ENCODE peak calls at places on chromosomes 1 and 21, in six cellular contexts. One of them, this sample, is unnamed.

GRCh38 chr1:998905-999796 is 746 bp downstream of the HES4 start:
- DNase-seq in neuronal stem cell: no peak
- DNase-seq in IMR-90: peak
- DNase-seq in H9: peak
- DNase-seq in H1: no peak
- DNase-seq in mesenchymal stem cell: peak
- DNase-seq in this sample: no peak

GRCh38 chr1:224718470-224719053 is 102.4 kb downstream of the CNIH3 start:
- DNase-seq in neuronal stem cell: no peak
- DNase-seq in IMR-90: no peak
- DNase-seq in H9: no peak
- DNase-seq in H1: no peak
- DNase-seq in mesenchymal stem cell: no peak
- DNase-seq in this sample: no peak

GRCh38 chr1:23098463-23099170 is 70.0 kb downstream of the LUZP1 start:
- DNase-seq in neuronal stem cell: peak
- DNase-seq in IMR-90: peak
- DNase-seq in H9: peak
- DNase-seq in H1: peak
- DNase-seq in mesenchymal stem cell: peak
- DNase-seq in this sample: peak

GRCh38 chr21:34199121-34199910 is 125.9 kb downstream of the MRPS6 start:
- DNase-seq in neuronal stem cell: no peak
- DNase-seq in IMR-90: no peak
- DNase-seq in H9: no peak
- DNase-seq in H1: no peak
- DNase-seq in mesenchymal stem cell: peak
- DNase-seq in this sample: no peak

GRCh38 chr1:243562473-243562872 is 287.6 kb downstream of the AKT3 start:
- DNase-seq in neuronal stem cell: no peak
- DNase-seq in IMR-90: no peak
- DNase-seq in H9: no peak
- DNase-seq in H1: no peak
- DNase-seq in mesenchymal stem cell: peak
- DNase-seq in this sample: no peak

GRCh38 chr1:91885331-91885715 is 628 bp downstream of the TGFBR3 start:
- DNase-seq in neuronal stem cell: no peak
- DNase-seq in IMR-90: peak
- DNase-seq in H9: no peak
- DNase-seq in H1: no peak
- DNase-seq in mesenchymal stem cell: peak
- DNase-seq in this sample: peak

GRCh38 chr1:7292714-7293419 is 478.2 kb upstream of the VAMP3 start:
- DNase-seq in neuronal stem cell: no peak
- DNase-seq in IMR-90: no peak
- DNase-seq in H9: no peak
- DNase-seq in H1: no peak
- DNase-seq in mesenchymal stem cell: no peak
- DNase-seq in this sample: no peak

GRCh38 chr21:41426656-41427311 is 745 bp downstream of the MX1 start:
- DNase-seq in neuronal stem cell: no peak
- DNase-seq in IMR-90: no peak
- DNase-seq in H9: peak
- DNase-seq in H1: no peak
- DNase-seq in mesenchymal stem cell: no peak
- DNase-seq in this sample: no peak

GRCh38 chr21:28127390-28127789 is 865.3 kb downstream of the LTN1 start:
- DNase-seq in neuronal stem cell: no peak
- DNase-seq in IMR-90: peak
- DNase-seq in H9: no peak
- DNase-seq in H1: no peak
- DNase-seq in mesenchymal stem cell: no peak
- DNase-seq in this sample: no peak

GRCh38 chr1:53896673-53897229 is 2.8 kb downstream of the DIO1 start:
- DNase-seq in neuronal stem cell: no peak
- DNase-seq in IMR-90: peak
- DNase-seq in H9: no peak
- DNase-seq in H1: no peak
- DNase-seq in mesenchymal stem cell: peak
- DNase-seq in this sample: no peak

GRCh38 chr1:228249508-228250305 is 41.9 kb downstream of the OBSCN start:
- DNase-seq in neuronal stem cell: no peak
- DNase-seq in IMR-90: no peak
- DNase-seq in H9: no peak
- DNase-seq in H1: no peak
- DNase-seq in mesenchymal stem cell: no peak
- DNase-seq in this sample: no peak

GRCh38 chr1:225467193-225468020 is 39.6 kb upstream of the LBR start:
- DNase-seq in neuronal stem cell: no peak
- DNase-seq in IMR-90: no peak
- DNase-seq in H9: no peak
- DNase-seq in H1: no peak
- DNase-seq in mesenchymal stem cell: no peak
- DNase-seq in this sample: no peak

GRCh38 chr1:3461238-3461933 is 6.9 kb downstream of the ARHGEF16 start:
- DNase-seq in neuronal stem cell: no peak
- DNase-seq in IMR-90: no peak
- DNase-seq in H9: no peak
- DNase-seq in H1: no peak
- DNase-seq in mesenchymal stem cell: no peak
- DNase-seq in this sample: no peak

GRCh38 chr1:171743014-171743870 is 1.4 kb upstream of the VAMP4 start:
- DNase-seq in neuronal stem cell: no peak
- DNase-seq in IMR-90: peak
- DNase-seq in H9: no peak
- DNase-seq in H1: no peak
- DNase-seq in mesenchymal stem cell: peak
- DNase-seq in this sample: peak

GRCh38 chr1:48025076-48025475 is 27.9 kb upstream of the TRABD2B start:
- DNase-seq in neuronal stem cell: peak
- DNase-seq in IMR-90: no peak
- DNase-seq in H9: no peak
- DNase-seq in H1: no peak
- DNase-seq in mesenchymal stem cell: no peak
- DNase-seq in this sample: no peak

GRCh38 chr1:173478099-173478555 is 992 bp downstream of the PRDX6 start:
- DNase-seq in neuronal stem cell: no peak
- DNase-seq in IMR-90: peak
- DNase-seq in H9: no peak
- DNase-seq in H1: no peak
- DNase-seq in mesenchymal stem cell: peak
- DNase-seq in this sample: peak

GRCh38 chr1:3998086-3998485 is 98.0 kb upstream of the C1orf174 start:
- DNase-seq in neuronal stem cell: no peak
- DNase-seq in IMR-90: no peak
- DNase-seq in H9: no peak
- DNase-seq in H1: no peak
- DNase-seq in mesenchymal stem cell: no peak
- DNase-seq in this sample: peak

GRCh38 chr1:243738020-243738419 is 112.0 kb downstream of the AKT3 start:
- DNase-seq in neuronal stem cell: no peak
- DNase-seq in IMR-90: no peak
- DNase-seq in H9: no peak
- DNase-seq in H1: no peak
- DNase-seq in mesenchymal stem cell: no peak
- DNase-seq in this sample: no peak

GRCh38 chr1:56068908-56069307 is 510.5 kb downstream of the PLPP3 start:
- DNase-seq in neuronal stem cell: no peak
- DNase-seq in IMR-90: peak
- DNase-seq in H9: no peak
- DNase-seq in H1: no peak
- DNase-seq in mesenchymal stem cell: no peak
- DNase-seq in this sample: no peak

GRCh38 chr1:246790364-246790763 is 66.2 kb downstream of the SCCPDH start:
- DNase-seq in neuronal stem cell: no peak
- DNase-seq in IMR-90: no peak
- DNase-seq in H9: no peak
- DNase-seq in H1: no peak
- DNase-seq in mesenchymal stem cell: no peak
- DNase-seq in this sample: no peak

GRCh38 chr1:151977662-151978230 is 15.9 kb downstream of the S100A10 start:
- DNase-seq in neuronal stem cell: no peak
- DNase-seq in IMR-90: no peak
- DNase-seq in H9: no peak
- DNase-seq in H1: no peak
- DNase-seq in mesenchymal stem cell: no peak
- DNase-seq in this sample: no peak

GRCh38 chr21:31161157-31161556 is 122.9 kb upstream of the KRTAP19-8 start:
- DNase-seq in neuronal stem cell: no peak
- DNase-seq in IMR-90: peak
- DNase-seq in H9: no peak
- DNase-seq in H1: no peak
- DNase-seq in mesenchymal stem cell: peak
- DNase-seq in this sample: peak

DNA sequence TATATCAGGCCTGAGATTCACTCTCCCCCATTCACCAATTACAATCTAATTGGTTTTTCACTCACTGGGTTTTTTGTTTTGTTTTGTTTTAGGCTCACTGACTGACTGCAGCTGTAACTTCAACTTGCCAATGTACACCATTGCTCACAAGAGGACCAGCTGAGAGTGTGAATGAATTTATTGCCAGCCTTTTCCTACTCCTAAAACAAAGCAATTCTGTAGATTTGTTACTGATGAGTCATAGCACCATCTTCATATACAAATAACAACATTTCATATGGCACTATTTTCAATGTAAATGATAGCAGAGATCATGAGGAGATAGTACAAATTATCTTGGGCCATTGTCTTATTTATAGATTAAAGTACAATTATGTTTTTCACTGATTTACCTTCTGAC is 76.0 kb upstream of the DPYD start:
- DNase-seq in neuronal stem cell: no peak
- DNase-seq in IMR-90: peak
- DNase-seq in H9: no peak
- DNase-seq in H1: no peak
- DNase-seq in mesenchymal stem cell: no peak
- DNase-seq in this sample: no peak
- H3K9ac ChIP-seq in neuronal stem cell: no peak
- H3K9ac ChIP-seq in IMR-90: no peak
- H3K9ac ChIP-seq in H9: no peak
- H3K9ac ChIP-seq in H1: no peak
- H3K9ac ChIP-seq in mesenchymal stem cell: no peak
- H3K9ac ChIP-seq in this sample: no peak

GRCh38 chr1:202888204-202888506 is 794 bp downstream of the RABIF start:
- DNase-seq in neuronal stem cell: no peak
- DNase-seq in IMR-90: peak
- DNase-seq in H9: no peak
- DNase-seq in H1: no peak
- DNase-seq in mesenchymal stem cell: peak
- DNase-seq in this sample: no peak

GRCh38 chr1:202890392-202890791 is 1.4 kb upstream of the RABIF start:
- DNase-seq in neuronal stem cell: no peak
- DNase-seq in IMR-90: no peak
- DNase-seq in H9: no peak
- DNase-seq in H1: no peak
- DNase-seq in mesenchymal stem cell: no peak
- DNase-seq in this sample: no peak

GRCh38 chr1:202888507-202889360 is at the start of gene RABIF:
- DNase-seq in neuronal stem cell: peak
- DNase-seq in IMR-90: peak
- DNase-seq in H9: peak
- DNase-seq in H1: peak
- DNase-seq in mesenchymal stem cell: peak
- DNase-seq in this sample: peak

GRCh38 chr1:202892501-202892900 is 3.6 kb upstream of the RABIF start:
- DNase-seq in neuronal stem cell: no peak
- DNase-seq in IMR-90: no peak
- DNase-seq in H9: no peak
- DNase-seq in H1: no peak
- DNase-seq in mesenchymal stem cell: no peak
- DNase-seq in this sample: peak
- H4K91ac ChIP-seq in neuronal stem cell: no peak
- H4K91ac ChIP-seq in IMR-90: no peak
- H4K91ac ChIP-seq in H9: no peak
- H4K91ac ChIP-seq in H1: no peak
- H4K91ac ChIP-seq in mesenchymal stem cell: no peak
- H4K91ac ChIP-seq in this sample: no peak

DNA sequence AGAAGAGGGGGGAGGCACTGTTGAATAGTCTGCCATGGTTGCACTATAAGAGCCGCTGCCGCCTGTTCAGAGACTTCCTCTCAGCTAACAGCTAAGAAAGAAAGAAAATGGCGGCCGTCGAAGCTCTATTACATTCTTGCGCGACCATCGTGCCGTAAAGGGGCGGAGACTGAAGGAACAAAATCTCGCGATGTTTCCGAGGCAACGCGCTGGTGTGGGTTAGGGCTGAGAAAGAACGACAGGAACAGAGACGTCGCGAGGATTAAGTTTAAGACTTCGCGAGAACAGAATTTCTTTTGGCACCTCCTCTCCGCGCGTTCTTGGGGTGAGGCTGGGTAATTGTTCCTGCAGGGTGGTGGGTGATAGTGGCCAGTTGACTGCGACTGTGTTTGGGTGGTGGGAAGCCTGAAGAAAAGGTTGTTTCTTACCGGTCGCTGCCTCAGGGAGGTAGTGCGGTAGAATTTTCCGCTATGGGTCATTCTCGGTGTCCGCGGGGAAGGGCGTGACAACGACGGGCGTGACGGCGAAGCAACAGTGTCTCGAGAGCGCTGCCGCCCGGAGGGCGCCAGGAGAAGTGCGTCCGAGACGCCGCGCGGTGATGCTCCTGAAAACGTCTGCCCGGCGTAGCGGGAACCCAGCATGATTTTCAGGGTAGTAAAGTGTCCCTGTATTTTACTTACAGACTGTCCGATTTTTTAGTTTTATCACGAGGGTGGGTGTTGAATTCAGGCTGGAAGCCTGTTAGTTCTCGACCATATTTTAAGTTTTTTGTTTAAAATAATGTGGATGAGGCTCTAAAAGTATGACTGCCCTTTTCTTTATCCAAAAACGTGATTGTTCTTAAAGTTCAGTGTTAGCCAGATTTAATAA is at the start of gene FUBP1:
- DNase-seq in neuronal stem cell: peak
- DNase-seq in IMR-90: peak
- DNase-seq in H9: peak
- DNase-seq in H1: peak
- DNase-seq in mesenchymal stem cell: peak
- DNase-seq in this sample: peak
- H2BK120ac ChIP-seq in neuronal stem cell: no peak
- H2BK120ac ChIP-seq in IMR-90: peak
- H2BK120ac ChIP-seq in H9: peak
- H2BK120ac ChIP-seq in H1: peak
- H2BK120ac ChIP-seq in mesenchymal stem cell: peak
- H2BK120ac ChIP-seq in this sample: peak

GRCh38 chr1:85822696-85823095 is 114.5 kb upstream of the ZNHIT6 start:
- DNase-seq in neuronal stem cell: no peak
- DNase-seq in IMR-90: no peak
- DNase-seq in H9: no peak
- DNase-seq in H1: no peak
- DNase-seq in mesenchymal stem cell: no peak
- DNase-seq in this sample: no peak

GRCh38 chr1:85816606-85817005 is 108.4 kb upstream of the ZNHIT6 start:
- DNase-seq in neuronal stem cell: no peak
- DNase-seq in IMR-90: no peak
- DNase-seq in H9: no peak
- DNase-seq in H1: no peak
- DNase-seq in mesenchymal stem cell: no peak
- DNase-seq in this sample: no peak

GRCh38 chr1:85824066-85824835 is 116.0 kb upstream of the ZNHIT6 start:
- DNase-seq in neuronal stem cell: no peak
- DNase-seq in IMR-90: no peak
- DNase-seq in H9: peak
- DNase-seq in H1: no peak
- DNase-seq in mesenchymal stem cell: no peak
- DNase-seq in this sample: peak

GRCh38 chr1:85815906-85816305 is 107.7 kb upstream of the ZNHIT6 start:
- DNase-seq in neuronal stem cell: no peak
- DNase-seq in IMR-90: no peak
- DNase-seq in H9: no peak
- DNase-seq in H1: no peak
- DNase-seq in mesenchymal stem cell: no peak
- DNase-seq in this sample: no peak

GRCh38 chr1:85818371-85818770 is 110.1 kb upstream of the ZNHIT6 start:
- DNase-seq in neuronal stem cell: no peak
- DNase-seq in IMR-90: peak
- DNase-seq in H9: no peak
- DNase-seq in H1: no peak
- DNase-seq in mesenchymal stem cell: peak
- DNase-seq in this sample: no peak
- H3K9ac ChIP-seq in neuronal stem cell: no peak
- H3K9ac ChIP-seq in IMR-90: no peak
- H3K9ac ChIP-seq in H9: no peak
- H3K9ac ChIP-seq in H1: no peak
- H3K9ac ChIP-seq in mesenchymal stem cell: peak
- H3K9ac ChIP-seq in this sample: no peak